ENCODE peak calls at places on chromosomes 12 and 14, in five cellular contexts. S is upper lobe of right lung; A is stomach; U is CD8-positive, alpha-beta T cell; L is mammary epithelial cell. D is an unnamed sample.

GRCh38 chr12:111643428-111643826 is 42.3 kb downstream of the BRAP start:
- DNase-seq in S (no peak), A (peak; percentile 75), U (no peak), L (no peak), D (peak; percentile 54)

GRCh38 chr14:69682607-69683263 is 71.3 kb downstream of the SUSD6 start:
- DNase-seq in S (no peak), A (no peak), U (no peak), L (peak; percentile 55), D (no peak)

GRCh38 chr12:49236423-49236822 is 28.5 kb upstream of the TUBA1C start:
- DNase-seq in S (no peak), A (no peak), U (no peak), L (no peak), D (no peak)

GRCh38 chr12:14664434-14665023 is 31.9 kb downstream of the GUCY2C start:
- DNase-seq in S (no peak), A (peak; percentile 30), U (no peak), L (peak; percentile 23), D (no peak)

GRCh38 chr12:22047495-22047894 is 1.5 kb downstream of the CMAS start:
- DNase-seq in S (no peak), A (no peak), U (no peak), L (no peak), D (no peak)

GRCh38 chr12:31322651-31323248 is 3.2 kb downstream of the SINHCAF start:
- DNase-seq in S (no peak), A (no peak), U (no peak), L (peak; percentile 34), D (peak; percentile 52)

GRCh38 chr14:68143341-68143807 is 323.8 kb downstream of the RAD51B start:
- DNase-seq in S (no peak), A (peak; percentile 45), U (no peak), L (no peak), D (no peak)

GRCh38 chr12:69392146-69392928 is 32.8 kb downstream of the YEATS4 start:
- DNase-seq in S (no peak), A (no peak), U (no peak), L (peak; percentile 14), D (no peak)

GRCh38 chr12:123743002-123743401 is 19.1 kb upstream of the DNAH10 start:
- DNase-seq in S (no peak), A (no peak), U (no peak), L (no peak), D (no peak)

GRCh38 chr12:94162108-94162507 is 13.7 kb downstream of the PLXNC1 start:
- DNase-seq in S (no peak), A (no peak), U (no peak), L (no peak), D (no peak)

GRCh38 chr12:104049278-104050257 is at the start of gene GLT8D2:
- DNase-seq in S (peak; percentile 71), A (peak; percentile 40), U (no peak), L (peak; percentile 57), D (peak; percentile 72)

GRCh38 chr14:93745603-93746273 is 42.5 kb downstream of the PRIMA1 start:
- DNase-seq in S (no peak), A (no peak), U (no peak), L (no peak), D (no peak)

GRCh38 chr14:93743270-93744060 is 44.8 kb downstream of the PRIMA1 start:
- DNase-seq in S (no peak), A (no peak), U (no peak), L (no peak), D (no peak)

GRCh38 chr14:93742761-93743160 is 45.5 kb downstream of the PRIMA1 start:
- DNase-seq in S (no peak), A (no peak), U (no peak), L (no peak), D (no peak)

GRCh38 chr14:93744876-93745275 is 43.4 kb downstream of the PRIMA1 start:
- DNase-seq in S (no peak), A (no peak), U (no peak), L (no peak), D (no peak)

DNA sequence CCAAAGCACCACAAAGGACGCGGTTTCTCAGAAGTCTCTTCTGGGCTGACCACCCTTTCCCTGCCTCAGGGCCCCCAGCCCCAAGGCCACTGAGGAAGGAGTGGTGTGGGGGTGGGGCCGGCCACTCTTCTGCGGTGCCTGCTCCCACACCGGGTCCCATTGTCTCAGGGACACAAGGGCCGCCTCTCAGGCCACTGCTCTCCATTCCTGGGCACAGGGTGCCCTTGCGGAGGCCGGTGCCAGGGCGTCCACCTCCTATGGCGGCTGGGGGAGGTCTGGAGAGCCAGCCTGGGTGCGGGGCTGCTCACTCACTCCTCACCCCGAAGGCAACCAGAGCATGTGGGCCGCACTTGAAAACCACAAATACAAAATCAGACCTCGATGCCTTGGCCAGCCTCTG is 44.1 kb downstream of the PRIMA1 start:
- DNase-seq in S (no peak), A (no peak), U (no peak), L (no peak), D (no peak)
- H3K27ac ChIP-seq in S (no peak overlapping the region), A (no peak overlapping the region), U (no peak overlapping the region), L (no peak overlapping the region), D (no peak overlapping the region)

DNA sequence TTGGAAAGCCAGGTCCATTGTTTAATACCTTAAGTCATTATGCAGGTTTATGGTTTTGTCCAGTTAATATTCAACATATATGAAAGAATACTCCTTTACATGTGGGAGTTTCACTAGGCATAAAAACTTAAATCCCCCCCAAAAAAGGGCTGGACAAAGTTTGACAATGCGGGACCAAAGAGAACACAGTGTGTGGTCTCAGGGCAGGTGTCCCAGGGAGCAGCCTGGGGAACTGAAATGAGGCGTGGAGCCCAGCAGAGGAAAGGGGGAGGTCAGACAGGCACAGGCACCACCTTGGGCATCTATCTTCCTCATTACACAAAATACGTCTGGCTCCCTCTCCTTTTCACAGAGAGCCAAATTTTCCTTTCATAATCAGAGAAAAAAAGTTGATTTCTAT is 22.5 kb downstream of the PKP2 start:
- DNase-seq in S (no peak), A (no peak), U (no peak), L (no peak), D (no peak)
- H3K27ac ChIP-seq in S (no peak overlapping the region), A (no peak overlapping the region), U (no peak overlapping the region), L (no peak overlapping the region), D (no peak overlapping the region)

GRCh38 chr12:54377797-54378515 is 6.6 kb downstream of the ZNF385A start:
- DNase-seq in S (no peak), A (no peak), U (no peak), L (no peak), D (no peak)
- H3K27ac ChIP-seq in S (no peak overlapping the region), A (peak overlapping the region; percentile 32), U (no peak overlapping the region), L (no peak overlapping the region), D (no peak overlapping the region)

GRCh38 chr14:102344485-102344884 is 18.2 kb downstream of the CINP start:
- DNase-seq in S (no peak), A (no peak), U (no peak), L (no peak), D (no peak)
- H3K27ac ChIP-seq in S (no peak overlapping the region), A (no peak overlapping the region), U (no peak overlapping the region), L (no peak overlapping the region), D (no peak overlapping the region)

DNA sequence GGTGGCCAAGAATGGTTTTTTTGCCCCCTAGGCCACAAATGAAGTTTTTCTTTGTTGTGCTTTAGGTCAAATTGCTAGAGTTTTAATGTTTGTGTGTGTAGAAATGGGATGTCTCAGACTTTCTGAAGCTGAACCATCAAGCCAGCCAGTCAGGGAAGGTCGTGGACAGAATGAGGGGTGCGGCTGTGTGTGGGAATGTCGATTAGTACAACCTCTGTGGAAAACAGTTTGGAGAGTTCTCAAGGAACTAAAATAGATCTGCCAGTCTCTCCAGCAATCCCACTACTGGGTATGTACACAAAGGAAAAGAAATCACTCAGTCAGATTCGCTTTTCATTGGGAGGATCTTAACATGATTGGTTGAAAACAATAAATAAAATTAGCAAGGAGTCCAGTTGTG is 44.5 kb downstream of the ACACB start:
- DNase-seq in S (no peak), A (no peak), U (no peak), L (no peak), D (no peak)
- H3K27ac ChIP-seq in S (no peak overlapping the region), A (peak overlapping the region; percentile 55), U (no peak overlapping the region), L (no peak overlapping the region), D (no peak overlapping the region)